ENCODE peak calls at places on chromosomes 5 and 9, in four cellular contexts. W is ovary, A is hepatocyte, B is fibroblast of lung. F is an unnamed sample.

GRCh38 chr5:72288923-72289322 is 31.1 kb downstream of the MRPS27 start:
- DNase-seq in A (no peak), W (no peak), B (no peak), F (no peak)

GRCh38 chr5:98470747-98471146 is 302.7 kb upstream of the RGMB start:
- DNase-seq in W (no peak), B (no peak), A (no peak), F (no peak)

GRCh38 chr5:96582343-96582742 is 79.8 kb upstream of the CAST start:
- DNase-seq in W (no peak), A (peak), B (peak), F (no peak)

GRCh38 chr9:124342946-124343485 is 72.2 kb downstream of the PSMB7 start:
- DNase-seq in B (peak), W (peak), A (peak), F (peak)

GRCh38 chr9:79060726-79061125 is 511.0 kb upstream of the TLE4 start:
- DNase-seq in A (no peak), B (peak), W (no peak), F (no peak)

GRCh38 chr9:111902396-111903147 is 6.0 kb downstream of the UGCG start:
- DNase-seq in B (peak), W (no peak), A (no peak), F (no peak)

GRCh38 chr5:172283862-172284274 is 304 bp upstream of the UBTD2 start:
- DNase-seq in B (peak), W (peak), A (peak), F (no peak)

GRCh38 chr9:72464819-72465218 is 56.6 kb upstream of the TMC1 start:
- DNase-seq in B (no peak), A (no peak), W (no peak), F (no peak)

GRCh38 chr9:35852267-35852815 is 17.9 kb downstream of the OR13J1 start:
- DNase-seq in W (no peak), B (no peak), A (no peak), F (no peak)

GRCh38 chr5:81852277-81853004 is 101.5 kb upstream of the SSBP2 start:
- DNase-seq in A (peak), W (peak), B (peak), F (no peak)

GRCh38 chr5:146137967-146138403 is 32.6 kb upstream of the PLAC8L1 start:
- DNase-seq in A (peak), B (peak), W (no peak), F (no peak)

GRCh38 chr5:132114150-132115121 is 40.8 kb downstream of the CSF2 start:
- DNase-seq in W (no peak), B (peak), A (no peak), F (no peak)

GRCh38 chr5:140159014-140159927 is 15.7 kb upstream of the CYSTM1 start:
- DNase-seq in A (no peak), W (no peak), B (no peak), F (no peak)

GRCh38 chr5:60972225-60972624 is 27.2 kb downstream of the NDUFAF2 start:
- DNase-seq in W (no peak), B (no peak), A (no peak), F (no peak)

DNA sequence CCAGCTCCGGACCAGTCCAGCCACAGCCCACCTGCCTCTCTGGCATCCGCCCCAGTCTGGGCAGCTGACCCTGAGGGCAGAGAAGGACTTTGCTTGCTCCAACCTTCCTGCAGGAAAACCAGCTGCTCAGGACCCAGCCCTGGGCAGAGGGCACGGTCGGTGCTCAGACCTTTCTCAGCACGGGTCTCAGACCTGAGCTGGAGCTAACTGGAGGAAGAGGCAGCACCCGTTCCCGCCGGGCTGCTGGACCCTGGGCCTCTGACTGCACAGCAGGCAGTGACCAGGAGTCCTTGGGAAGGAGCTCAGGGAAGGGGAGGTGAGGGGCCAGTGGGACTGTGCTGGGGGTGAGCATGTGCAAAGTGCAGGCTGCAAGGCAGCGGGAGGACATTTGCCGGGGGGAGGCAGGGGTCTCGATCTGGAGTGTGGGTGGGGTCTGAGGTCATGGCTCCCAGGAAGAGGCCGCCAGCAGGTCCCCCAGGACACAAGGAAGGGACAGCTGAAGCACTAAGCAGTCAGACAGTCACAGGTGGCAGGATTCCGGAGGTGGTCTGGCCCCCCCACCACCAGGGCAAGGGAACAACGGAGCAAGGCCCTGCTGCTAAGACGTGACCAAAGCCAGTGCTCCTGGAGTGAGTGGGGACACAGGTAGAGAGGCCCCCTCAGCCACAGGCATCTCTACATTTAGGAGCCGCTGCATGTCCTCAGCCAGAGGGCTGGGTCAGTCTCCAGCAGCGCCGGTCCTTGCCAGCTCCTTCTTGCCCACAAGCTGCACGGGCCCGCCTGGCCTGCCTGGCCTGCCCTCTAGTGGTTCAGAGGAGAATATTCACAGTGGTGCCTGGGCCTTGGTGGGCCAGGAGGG is 4.7 kb upstream of the DPM2 start:
- DNase-seq in A (peak), W (peak), B (peak), F (no peak)
- TF ChIP-seq CTCF in A (peak), W (peak), B (peak), F (peak)

DNA sequence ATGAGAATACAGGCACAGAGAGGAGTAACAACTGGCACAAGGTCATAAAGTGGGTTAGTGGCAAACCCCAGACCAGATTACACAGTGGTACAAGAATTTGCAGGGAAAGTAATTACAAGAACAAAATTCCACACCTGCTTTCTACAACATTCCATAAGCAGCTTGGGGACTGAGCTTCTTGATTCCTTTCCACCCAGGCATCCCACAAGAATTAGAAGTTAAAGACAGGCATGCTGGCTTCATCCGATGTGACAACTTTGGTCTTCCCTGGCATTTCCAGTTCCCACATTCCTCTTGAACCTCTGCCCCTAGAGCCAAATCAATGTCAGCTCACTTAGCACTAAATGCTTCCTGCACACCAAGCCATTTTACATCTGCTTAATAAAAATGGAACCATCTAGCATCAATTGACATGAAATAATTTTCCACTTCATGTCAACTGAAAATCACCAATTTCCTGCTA is 435.8 kb upstream of the PAPPA start:
- DNase-seq in W (no peak), A (no peak), B (peak), F (peak)
- TF ChIP-seq CTCF in W (no peak), A (no peak), B (no peak), F (no peak)

DNA sequence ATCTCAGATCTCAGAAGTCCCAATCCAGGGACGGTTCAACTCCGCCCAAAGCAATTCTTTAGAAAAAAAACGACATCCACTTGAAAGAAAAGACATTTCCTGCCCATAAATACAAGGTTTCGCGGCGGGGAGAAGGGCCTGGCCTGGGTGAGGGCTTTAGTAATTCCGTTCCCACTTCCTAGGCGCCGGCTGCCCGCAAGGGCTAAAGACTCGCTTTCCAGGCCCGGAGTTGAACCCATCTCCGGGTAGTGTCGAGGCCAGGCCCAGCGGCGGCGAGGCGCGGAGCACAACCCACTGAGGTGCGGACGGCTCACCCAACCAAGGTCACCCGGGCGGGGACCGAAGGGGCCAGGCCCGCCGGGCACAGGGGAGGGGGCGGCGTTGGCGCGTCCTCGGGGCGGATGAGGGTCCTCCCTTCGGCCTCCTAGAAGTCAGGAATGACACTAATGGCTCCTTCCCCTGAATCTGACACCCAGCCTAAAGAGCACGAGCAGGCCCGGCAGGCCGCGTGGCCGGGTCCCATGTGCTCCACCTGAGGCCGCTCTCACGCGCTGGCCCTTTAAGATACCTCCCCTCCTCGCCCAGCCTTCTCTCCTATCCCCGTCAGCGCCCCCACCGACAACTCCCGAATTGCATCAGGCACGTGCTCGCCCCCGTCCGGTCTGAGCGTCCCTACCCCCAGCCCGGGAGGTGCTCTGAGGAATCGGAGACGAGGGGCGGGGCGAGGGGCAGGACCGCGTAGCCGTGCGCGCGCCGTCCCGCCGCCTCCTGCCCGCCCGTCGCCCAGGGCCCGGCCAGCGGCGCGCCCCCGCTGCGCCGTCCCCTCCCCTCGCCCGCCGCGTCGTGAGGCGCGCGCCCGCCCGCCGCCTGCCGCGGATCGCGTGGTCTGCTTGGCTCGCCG is 467 bp upstream of the LARP1 start:
- DNase-seq in A (peak), W (peak), B (peak), F (peak)
- TF ChIP-seq CTCF in A (peak), W (peak), B (peak), F (peak)

DNA sequence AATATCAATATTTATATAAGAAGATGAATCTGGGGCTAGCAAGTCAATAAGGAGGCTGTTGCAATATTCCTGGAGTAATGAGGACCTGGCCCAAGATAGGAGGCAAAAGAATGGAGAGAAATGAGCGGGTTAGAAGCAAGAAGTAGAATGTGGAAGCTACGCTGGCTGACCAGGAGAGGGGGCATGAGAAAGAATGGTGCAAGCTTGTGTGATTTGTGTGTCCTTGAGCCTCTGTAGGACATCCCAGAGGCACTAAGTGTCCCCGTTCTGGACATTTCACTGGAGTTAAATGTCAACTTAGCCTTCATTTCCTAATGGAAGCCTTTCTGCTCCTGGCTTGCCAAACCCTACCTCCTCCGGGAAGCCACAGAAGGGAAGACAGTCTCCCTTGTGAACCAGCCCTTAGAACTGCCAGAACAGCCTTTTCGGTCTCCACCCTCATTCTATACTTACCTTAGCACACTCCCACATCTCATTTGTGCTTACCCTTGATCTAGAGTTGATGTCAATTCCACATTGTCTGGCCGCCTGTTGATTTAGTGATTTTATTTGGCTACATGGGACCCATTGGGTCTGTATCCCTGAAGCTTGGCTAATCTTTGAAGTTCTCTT is 6.7 kb upstream of the PDE6A start:
- DNase-seq in W (no peak), B (no peak), A (no peak), F (no peak)
- TF ChIP-seq CTCF in W (no peak), B (no peak), A (no peak), F (no peak)

DNA sequence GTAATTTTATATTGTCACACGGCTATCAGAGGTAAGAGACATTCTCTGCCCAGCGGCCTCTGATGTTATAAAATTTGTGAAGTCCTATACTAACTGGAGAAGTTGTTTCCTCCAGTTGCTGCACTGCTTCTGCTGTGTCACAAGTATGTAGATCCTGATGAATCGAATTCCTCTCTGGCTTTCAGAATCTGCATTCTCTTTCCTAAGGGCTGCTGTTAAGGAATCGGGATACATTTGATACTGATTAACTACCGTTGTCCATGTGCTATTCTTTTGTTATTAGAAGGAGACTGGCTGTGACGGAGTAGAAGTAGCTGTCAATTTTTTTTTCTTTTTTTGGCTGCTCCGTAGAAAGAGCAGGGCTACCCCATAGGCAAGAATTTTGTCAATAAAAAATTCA is 81.7 kb upstream of the LRRC70 start:
- DNase-seq in B (no peak), A (no peak), W (no peak), F (no peak)
- TF ChIP-seq CTCF in B (no peak), A (no peak), W (no peak), F (no peak)

DNA sequence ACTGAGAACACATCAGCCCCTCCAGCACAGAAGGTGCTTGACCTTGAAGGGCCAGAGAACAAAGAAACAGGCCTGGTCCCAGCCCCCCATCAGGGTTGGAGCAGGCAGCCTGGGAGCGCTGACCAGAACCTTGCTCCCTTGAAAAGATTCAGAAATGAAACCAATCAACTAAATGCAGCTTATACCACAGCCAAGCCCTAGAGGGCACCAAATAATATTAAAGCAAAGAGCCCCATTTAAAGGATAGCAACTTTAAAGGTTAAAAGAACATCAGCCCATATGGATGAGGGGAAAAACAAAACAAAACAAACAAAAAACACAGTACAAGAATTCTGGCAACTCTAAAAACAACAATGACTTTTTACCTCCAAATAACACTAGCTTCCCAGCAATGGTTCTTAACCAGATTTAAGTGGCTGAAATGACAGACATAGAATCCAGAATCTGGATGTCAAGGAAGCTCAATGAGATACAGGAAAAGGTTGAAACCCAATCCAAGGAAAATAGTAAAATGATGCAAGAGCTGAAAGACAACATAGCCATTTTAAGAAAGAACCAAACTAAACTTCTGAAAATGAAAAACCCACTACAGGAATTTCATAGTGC is 471.9 kb downstream of the MTRR start:
- DNase-seq in W (no peak), B (peak), A (peak), F (no peak)
- TF ChIP-seq CTCF in W (no peak), B (peak), A (peak), F (peak)

GRCh38 chr5:10277773-10278630 is 27.9 kb downstream of the CCT5 start:
- DNase-seq in B (no peak), A (no peak), W (no peak), F (no peak)
- TF ChIP-seq CTCF in B (no peak), A (no peak), W (no peak), F (no peak)

GRCh38 chr9:21440139-21440538 is at the start of gene IFNA1:
- DNase-seq in W (no peak), B (no peak), A (no peak), F (no peak)

GRCh38 chr9:21432640-21433425 is 7.4 kb upstream of the IFNA1 start:
- DNase-seq in B (no peak), W (no peak), A (no peak), F (no peak)

DNA sequence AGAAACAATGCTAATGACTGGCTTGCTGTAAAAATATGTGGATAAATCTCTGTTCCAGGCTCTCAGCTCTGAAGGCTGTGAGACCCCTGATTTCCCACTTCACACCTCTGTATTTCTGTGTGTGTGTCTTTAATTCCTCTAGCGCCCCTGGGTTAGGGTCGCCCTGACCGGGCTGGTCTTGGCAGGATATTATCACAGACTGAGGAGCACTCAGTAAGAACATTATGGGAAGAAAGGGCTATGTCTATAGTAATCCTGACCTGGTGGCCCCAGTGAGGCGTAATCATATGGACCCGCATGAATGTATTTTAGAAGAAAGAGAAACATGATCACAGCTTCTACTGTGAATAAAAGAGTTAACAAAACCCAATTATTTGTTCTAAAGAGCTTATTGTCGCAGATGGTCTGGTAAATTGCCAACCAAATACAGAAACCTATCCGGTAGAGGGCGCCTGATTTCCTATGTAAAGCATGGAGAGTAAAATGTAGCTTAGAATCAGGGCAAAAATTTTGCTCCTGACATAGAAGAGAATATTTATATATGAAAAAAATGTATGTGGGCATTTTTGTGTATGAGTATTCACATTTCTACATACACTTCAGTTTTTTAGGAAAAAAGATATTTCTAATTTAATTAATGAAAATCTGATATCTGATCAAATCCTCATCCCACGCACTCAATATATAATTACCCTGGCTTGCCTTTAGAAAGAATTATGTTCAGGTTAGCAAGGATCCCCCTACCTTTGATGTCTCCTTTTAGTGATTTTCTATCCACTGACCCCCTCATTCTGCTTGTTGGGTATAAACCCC is 5.8 kb upstream of the IFNA1 start:
- DNase-seq in B (peak), A (peak), W (no peak), F (peak)
- TF ChIP-seq CTCF in B (peak), A (peak), W (no peak), F (peak)

GRCh38 chr9:133429641-133430161 is 7.5 kb downstream of the ADAMTS13 start:
- DNase-seq in A (peak), W (no peak), B (peak), F (no peak)
- TF ChIP-seq CTCF in A (peak), W (no peak), B (no peak), F (peak)